ENCODE peak calls at places on chromosomes 7 and 10, in eight cellular contexts. R is LoVo; A is smooth muscle cell of the brain vasculature; V is non-pigmented ciliary epithelial cell; J is HS-27A; I is CD8-positive, alpha-beta memory T cell; M is fibroblast of lung; U is EH. B is an unnamed sample.
A peak's percentile ranks its signal among the peaks of the same experiment; 100 is the strongest.

GRCh38 chr7:116152276-116152675 is 58.1 kb upstream of the TES start:
- DNase-seq in R (no peak), J (no peak), U (no peak), I (no peak), A (no peak), M (no peak), V (no peak), B (no peak)

GRCh38 chr7:29146082-29146706 is at the start of gene CPVL:
- DNase-seq in I (no peak), V (no peak), J (no peak), U (no peak), R (peak; percentile 23), M (no peak), A (no peak), B (no peak)

GRCh38 chr10:114038819-114039218 is 4.8 kb upstream of the ADRB1 start:
- DNase-seq in J (no peak), M (no peak), A (no peak), U (peak; percentile 56), V (no peak), I (no peak), R (no peak), B (peak; percentile 49)

GRCh38 chr7:29488977-29489376 is 74.7 kb upstream of the PRR15 start:
- DNase-seq in U (peak; percentile 96), R (peak; percentile 12), I (no peak), V (peak; percentile 76), A (no peak), J (peak; percentile 52), M (peak; percentile 3), B (peak; percentile 62)

GRCh38 chr10:9944690-9945089 is 1073.0 kb upstream of the CELF2 start:
- DNase-seq in I (no peak), M (no peak), A (no peak), J (no peak), R (no peak), U (no peak), V (no peak), B (no peak)

GRCh38 chr10:69826789-69827532 is 25.3 kb downstream of the COL13A1 start:
- DNase-seq in A (no peak), J (no peak), U (no peak), M (no peak), I (no peak), V (no peak), R (no peak), B (no peak)

GRCh38 chr10:31508234-31508633 is 189.2 kb downstream of the ZEB1 start:
- DNase-seq in R (no peak), U (no peak), J (no peak), A (no peak), V (no peak), M (no peak), I (no peak), B (peak; percentile 20)

GRCh38 chr10:70368774-70369482 is 13.5 kb downstream of the LRRC20 start:
- DNase-seq in I (no peak), V (no peak), J (no peak), R (no peak), A (no peak), U (no peak), M (no peak), B (no peak)

GRCh38 chr10:30751678-30752331 is 122.3 kb upstream of the LYZL2 start:
- DNase-seq in A (peak; percentile 40), M (peak; percentile 75), J (no peak), I (peak; percentile 66), R (peak; percentile 70), V (peak; percentile 37), U (peak; percentile 67), B (peak; percentile 70)

GRCh38 chr10:26457088-26457487 is 18.9 kb downstream of the APBB1IP start:
- DNase-seq in V (no peak), A (no peak), J (no peak), M (no peak), R (no peak), I (no peak), U (no peak), B (no peak)

GRCh38 chr10:118007773-118008172 is 39.0 kb downstream of the RAB11FIP2 start:
- DNase-seq in U (no peak), V (no peak), R (no peak), J (no peak), I (no peak), M (peak; percentile 2), A (no peak), B (no peak)

GRCh38 chr7:140526901-140527664 is 47.8 kb upstream of the MKRN1 start:
- DNase-seq in V (no peak), J (no peak), I (no peak), M (no peak), R (no peak), A (no peak), U (peak; percentile 18), B (peak; percentile 15)

GRCh38 chr10:13977861-13978843 is 352.6 kb downstream of the FRMD4A start:
- DNase-seq in U (peak; percentile 98), V (peak; percentile 68), I (no peak), J (peak; percentile 68), M (peak; percentile 94), A (no peak), R (no peak), B (peak; percentile 87)

GRCh38 chr7:30148951-30149459 is 14.2 kb downstream of the MTURN start:
- DNase-seq in R (no peak), V (no peak), U (no peak), J (no peak), M (no peak), A (no peak), I (peak; percentile 67), B (no peak)